ENCODE peak calls at places on chromosomes 12 and 14, in five cellular contexts. J is stimulated activated CD8-positive, alpha-beta memory T cell treated with anti-CD3 and anti-CD28 coated beads, Interleukin-7, amount 100 ng/mL, for 4 hours; O is HCEC 1CT; H is sciatic nerve; W is GM23338. I is an unnamed sample.

GRCh38 chr14:34051966-34052657 is 101.2 kb upstream of the EGLN3 start:
- DNase-seq in J (no peak), O (no peak), H (no peak), W (no peak), I (no peak)

GRCh38 chr12:42735869-42736361 is 146.4 kb upstream of the PRICKLE1 start:
- DNase-seq in J (no peak), O (no peak), H (no peak), W (no peak), I (no peak)

GRCh38 chr14:99203080-99203479 is 68.9 kb downstream of the BCL11B start:
- DNase-seq in J (no peak), O (no peak), H (no peak), W (no peak), I (no peak)

GRCh38 chr12:86697916-86698315 is 441.7 kb upstream of the MGAT4C start:
- DNase-seq in J (no peak), O (no peak), H (no peak), W (no peak), I (no peak)

GRCh38 chr14:53953002-53953827 is 3.4 kb downstream of the BMP4 start:
- DNase-seq in J (no peak), O (peak; percentile 54), H (peak; percentile 93), W (peak; percentile 86), I (no peak)

GRCh38 chr14:30966415-30967363 is 58.8 kb upstream of the AP4S1 start:
- DNase-seq in J (no peak), O (no peak), H (no peak), W (no peak), I (no peak)

GRCh38 chr14:56036353-56036752 is 81.9 kb upstream of the PELI2 start:
- DNase-seq in J (no peak), O (no peak), H (no peak), W (peak; percentile 41), I (no peak)

GRCh38 chr14:36996133-36996856 is 176.1 kb downstream of the SLC25A21 start:
- DNase-seq in J (no peak), O (peak; percentile 78), H (no peak), W (no peak), I (no peak)

GRCh38 chr12:121975029-121975428 is 46.7 kb upstream of the BCL7A start:
- DNase-seq in J (no peak), O (no peak), H (no peak), W (no peak), I (no peak)

GRCh38 chr14:35365130-35366047 is 39.2 kb downstream of the NFKBIA start:
- DNase-seq in J (peak; percentile 73), O (peak; percentile 87), H (peak; percentile 77), W (no peak), I (peak; percentile 67)

GRCh38 chr14:61342486-61342885 is 21.1 kb downstream of the PRKCH start:
- DNase-seq in J (peak; percentile 79), O (no peak), H (no peak), W (no peak), I (no peak)

GRCh38 chr12:42791399-42791798 is 201.9 kb upstream of the PRICKLE1 start:
- DNase-seq in J (no peak), O (no peak), H (no peak), W (no peak), I (no peak)

GRCh38 chr12:47280543-47281330 is 201.0 kb upstream of the AMIGO2 start:
- DNase-seq in J (no peak), O (no peak), H (no peak), W (no peak), I (no peak)

GRCh38 chr14:94517641-94518257 is 8.5 kb upstream of the SERPINA12 start:
- DNase-seq in J (no peak), O (no peak), H (no peak), W (peak; percentile 16), I (no peak)

GRCh38 chr14:81476816-81477215 is 56.8 kb downstream of the SEL1L start:
- DNase-seq in J (no peak), O (no peak), H (no peak), W (no peak), I (no peak)

GRCh38 chr14:87617079-87617478 is 375.9 kb downstream of the GALC start:
- DNase-seq in J (no peak), O (no peak), H (no peak), W (no peak), I (no peak)

GRCh38 chr12:85725991-85726390 is 110.2 kb downstream of the RASSF9 start:
- DNase-seq in J (no peak), O (peak; percentile 19), H (no peak), W (no peak), I (no peak)

I was measured in AML-193.